ENCODE peak calls at places on chromosomes 11 and 22, in six cellular contexts. One of them, this sample, is unnamed.

GRCh38 chr11:63670738-63671321 is 346 bp downstream of the ATL3 start:
- DNase-seq in SK-N-SH: peak
- DNase-seq in GM23248: peak
- DNase-seq in HCT116: no peak
- DNase-seq in neural progenitor cell: peak
- DNase-seq in PC-3: peak
- DNase-seq in this sample: peak

GRCh38 chr22:22030493-22031182 is 48.1 kb upstream of the TOP3B start:
- DNase-seq in PC-3: no peak
- DNase-seq in GM23248: no peak
- DNase-seq in neural progenitor cell: no peak
- DNase-seq in HCT116: no peak
- DNase-seq in SK-N-SH: peak
- DNase-seq in this sample: peak

GRCh38 chr11:29801561-29801960 is 215.3 kb downstream of the KCNA4 start:
- DNase-seq in neural progenitor cell: no peak
- DNase-seq in PC-3: no peak
- DNase-seq in SK-N-SH: no peak
- DNase-seq in HCT116: no peak
- DNase-seq in GM23248: peak
- DNase-seq in this sample: no peak

GRCh38 chr22:35430897-35431322 is 31.0 kb downstream of the MCM5 start:
- DNase-seq in neural progenitor cell: peak
- DNase-seq in HCT116: peak
- DNase-seq in PC-3: peak
- DNase-seq in GM23248: peak
- DNase-seq in SK-N-SH: peak
- DNase-seq in this sample: peak

GRCh38 chr22:22215659-22216449 is 28.7 kb upstream of the VPREB1 start:
- DNase-seq in HCT116: no peak
- DNase-seq in PC-3: no peak
- DNase-seq in SK-N-SH: no peak
- DNase-seq in GM23248: no peak
- DNase-seq in neural progenitor cell: no peak
- DNase-seq in this sample: no peak

GRCh38 chr22:36386351-36386899 is 1.3 kb downstream of the MYH9 start:
- DNase-seq in neural progenitor cell: peak
- DNase-seq in HCT116: no peak
- DNase-seq in SK-N-SH: no peak
- DNase-seq in PC-3: no peak
- DNase-seq in GM23248: peak
- DNase-seq in this sample: peak

GRCh38 chr11:1255151-1255550 is 32.3 kb downstream of the MUC5B start:
- DNase-seq in SK-N-SH: no peak
- DNase-seq in PC-3: no peak
- DNase-seq in neural progenitor cell: no peak
- DNase-seq in GM23248: no peak
- DNase-seq in HCT116: no peak
- DNase-seq in this sample: no peak

GRCh38 chr11:117179048-117179999 is 781 bp downstream of the SIDT2 start:
- DNase-seq in PC-3: peak
- DNase-seq in neural progenitor cell: peak
- DNase-seq in GM23248: peak
- DNase-seq in SK-N-SH: no peak
- DNase-seq in HCT116: no peak
- DNase-seq in this sample: peak

GRCh38 chr11:103736986-103737622 is 299.3 kb upstream of the DDI1 start:
- DNase-seq in GM23248: no peak
- DNase-seq in HCT116: no peak
- DNase-seq in SK-N-SH: no peak
- DNase-seq in PC-3: no peak
- DNase-seq in neural progenitor cell: no peak
- DNase-seq in this sample: no peak

GRCh38 chr22:24230911-24231656 is 13.8 kb downstream of the GGT5 start:
- DNase-seq in GM23248: peak
- DNase-seq in neural progenitor cell: peak
- DNase-seq in PC-3: no peak
- DNase-seq in HCT116: no peak
- DNase-seq in SK-N-SH: peak
- DNase-seq in this sample: peak

GRCh38 chr11:10410106-10410843 is 44.8 kb upstream of the AMPD3 start:
- DNase-seq in HCT116: no peak
- DNase-seq in neural progenitor cell: no peak
- DNase-seq in PC-3: no peak
- DNase-seq in SK-N-SH: no peak
- DNase-seq in GM23248: no peak
- DNase-seq in this sample: no peak

GRCh38 chr11:9609002-9609759 is 35.7 kb downstream of the WEE1 start:
- DNase-seq in neural progenitor cell: no peak
- DNase-seq in SK-N-SH: no peak
- DNase-seq in HCT116: no peak
- DNase-seq in PC-3: no peak
- DNase-seq in GM23248: no peak
- DNase-seq in this sample: no peak

GRCh38 chr11:29685361-29685760 is 331.5 kb downstream of the KCNA4 start:
- DNase-seq in neural progenitor cell: no peak
- DNase-seq in SK-N-SH: no peak
- DNase-seq in HCT116: no peak
- DNase-seq in GM23248: peak
- DNase-seq in PC-3: no peak
- DNase-seq in this sample: no peak

GRCh38 chr11:27977031-27977430 is 130.9 kb downstream of the KIF18A start:
- DNase-seq in HCT116: peak
- DNase-seq in neural progenitor cell: no peak
- DNase-seq in PC-3: peak
- DNase-seq in SK-N-SH: no peak
- DNase-seq in GM23248: peak
- DNase-seq in this sample: no peak

GRCh38 chr11:134505125-134505524 is 93.1 kb upstream of the B3GAT1 start:
- DNase-seq in neural progenitor cell: no peak
- DNase-seq in SK-N-SH: peak
- DNase-seq in GM23248: no peak
- DNase-seq in HCT116: no peak
- DNase-seq in PC-3: no peak
- DNase-seq in this sample: no peak

GRCh38 chr11:102831128-102831708 is 12.2 kb downstream of the MMP3 start:
- DNase-seq in GM23248: peak
- DNase-seq in SK-N-SH: peak
- DNase-seq in HCT116: no peak
- DNase-seq in neural progenitor cell: peak
- DNase-seq in PC-3: no peak
- DNase-seq in this sample: peak

GRCh38 chr11:19739872-19740271 is 27.2 kb downstream of the NAV2 start:
- DNase-seq in HCT116: no peak
- DNase-seq in SK-N-SH: no peak
- DNase-seq in GM23248: peak
- DNase-seq in PC-3: no peak
- DNase-seq in neural progenitor cell: peak
- DNase-seq in this sample: no peak

GRCh38 chr22:30235687-30236170 is 10.8 kb downstream of the LIF start:
- DNase-seq in PC-3: peak
- DNase-seq in GM23248: peak
- DNase-seq in neural progenitor cell: no peak
- DNase-seq in HCT116: no peak
- DNase-seq in SK-N-SH: no peak
- DNase-seq in this sample: no peak

GRCh38 chr11:134414772-134415765 is 3.0 kb upstream of the B3GAT1 start:
- DNase-seq in GM23248: no peak
- DNase-seq in SK-N-SH: peak
- DNase-seq in PC-3: no peak
- DNase-seq in neural progenitor cell: peak
- DNase-seq in HCT116: no peak
- DNase-seq in this sample: no peak

GRCh38 chr11:1335811-1336761 is 26.7 kb upstream of the TOLLIP start:
- DNase-seq in neural progenitor cell: peak
- DNase-seq in SK-N-SH: peak
- DNase-seq in PC-3: peak
- DNase-seq in HCT116: no peak
- DNase-seq in GM23248: peak
- DNase-seq in this sample: peak

GRCh38 chr22:48635031-48635430 is 1192.6 kb downstream of the BRD1 start:
- DNase-seq in PC-3: no peak
- DNase-seq in GM23248: no peak
- DNase-seq in neural progenitor cell: no peak
- DNase-seq in HCT116: no peak
- DNase-seq in SK-N-SH: no peak
- DNase-seq in this sample: no peak

GRCh38 chr11:46117842-46118241 is 3.4 kb downstream of the PHF21A start:
- DNase-seq in HCT116: no peak
- DNase-seq in GM23248: peak
- DNase-seq in neural progenitor cell: no peak
- DNase-seq in PC-3: no peak
- DNase-seq in SK-N-SH: no peak
- DNase-seq in this sample: no peak

GRCh38 chr11:67640021-67640757 is 626 bp upstream of the TBX10 start:
- DNase-seq in HCT116: peak
- DNase-seq in neural progenitor cell: peak
- DNase-seq in GM23248: peak
- DNase-seq in SK-N-SH: peak
- DNase-seq in PC-3: peak
- DNase-seq in this sample: peak
- TF ChIP-seq EZH2phosphoT487 in HCT116: no peak
- TF ChIP-seq EZH2phosphoT487 in neural progenitor cell: no peak
- TF ChIP-seq EZH2phosphoT487 in GM23248: no peak
- TF ChIP-seq EZH2phosphoT487 in SK-N-SH: no peak
- TF ChIP-seq EZH2phosphoT487 in PC-3: no peak
- TF ChIP-seq EZH2phosphoT487 in this sample: no peak

GRCh38 chr11:47498584-47499152 is 49.7 kb upstream of the RAPSN start:
- DNase-seq in neural progenitor cell: no peak
- DNase-seq in PC-3: no peak
- DNase-seq in HCT116: no peak
- DNase-seq in SK-N-SH: no peak
- DNase-seq in GM23248: no peak
- DNase-seq in this sample: no peak

GRCh38 chr11:47498149-47498548 is 49.2 kb upstream of the RAPSN start:
- DNase-seq in neural progenitor cell: no peak
- DNase-seq in PC-3: no peak
- DNase-seq in SK-N-SH: no peak
- DNase-seq in GM23248: no peak
- DNase-seq in HCT116: no peak
- DNase-seq in this sample: no peak

GRCh38 chr11:47495856-47496217 is 46.9 kb upstream of the RAPSN start:
- DNase-seq in SK-N-SH: no peak
- DNase-seq in HCT116: no peak
- DNase-seq in GM23248: peak
- DNase-seq in neural progenitor cell: no peak
- DNase-seq in PC-3: no peak
- DNase-seq in this sample: no peak

GRCh38 chr11:47496808-47497207 is 47.9 kb upstream of the RAPSN start:
- DNase-seq in HCT116: no peak
- DNase-seq in neural progenitor cell: no peak
- DNase-seq in SK-N-SH: no peak
- DNase-seq in GM23248: no peak
- DNase-seq in PC-3: no peak
- DNase-seq in this sample: no peak

GRCh38 chr11:47494996-47495855 is 46.3 kb upstream of the RAPSN start:
- DNase-seq in GM23248: peak
- DNase-seq in HCT116: no peak
- DNase-seq in SK-N-SH: no peak
- DNase-seq in PC-3: no peak
- DNase-seq in neural progenitor cell: no peak
- DNase-seq in this sample: no peak
- H3K9ac ChIP-seq in GM23248: peak
- H3K9ac ChIP-seq in HCT116: no peak
- H3K9ac ChIP-seq in SK-N-SH: no peak
- H3K9ac ChIP-seq in PC-3: no peak
- H3K9ac ChIP-seq in neural progenitor cell: no peak
- H3K9ac ChIP-seq in this sample: no peak

DNA sequence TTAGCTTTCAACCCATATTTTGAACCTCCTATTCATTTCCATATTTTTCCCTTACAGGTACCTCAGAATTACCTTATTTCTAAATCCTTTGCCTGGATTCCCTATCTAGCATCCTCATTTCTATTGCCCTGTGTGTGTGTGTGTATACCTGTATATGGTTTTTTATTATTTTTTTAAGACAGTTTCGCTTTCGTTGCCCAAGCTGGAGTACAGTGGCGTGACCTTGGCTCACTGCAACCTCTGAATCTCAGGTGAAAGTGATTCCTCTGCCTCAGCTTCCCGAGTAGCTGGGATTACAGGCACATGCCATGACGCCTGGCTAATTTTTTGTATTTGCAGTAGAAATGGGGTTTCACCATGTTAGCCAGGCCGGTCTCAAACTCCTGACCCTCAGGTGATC is 12.6 kb downstream of the HIPK3 start:
- DNase-seq in neural progenitor cell: no peak
- DNase-seq in PC-3: no peak
- DNase-seq in HCT116: no peak
- DNase-seq in GM23248: no peak
- DNase-seq in SK-N-SH: no peak
- DNase-seq in this sample: peak
- H2AFZ ChIP-seq in neural progenitor cell: no peak
- H2AFZ ChIP-seq in PC-3: no peak
- H2AFZ ChIP-seq in HCT116: no peak
- H2AFZ ChIP-seq in GM23248: no peak
- H2AFZ ChIP-seq in SK-N-SH: no peak
- H2AFZ ChIP-seq in this sample: no peak

DNA sequence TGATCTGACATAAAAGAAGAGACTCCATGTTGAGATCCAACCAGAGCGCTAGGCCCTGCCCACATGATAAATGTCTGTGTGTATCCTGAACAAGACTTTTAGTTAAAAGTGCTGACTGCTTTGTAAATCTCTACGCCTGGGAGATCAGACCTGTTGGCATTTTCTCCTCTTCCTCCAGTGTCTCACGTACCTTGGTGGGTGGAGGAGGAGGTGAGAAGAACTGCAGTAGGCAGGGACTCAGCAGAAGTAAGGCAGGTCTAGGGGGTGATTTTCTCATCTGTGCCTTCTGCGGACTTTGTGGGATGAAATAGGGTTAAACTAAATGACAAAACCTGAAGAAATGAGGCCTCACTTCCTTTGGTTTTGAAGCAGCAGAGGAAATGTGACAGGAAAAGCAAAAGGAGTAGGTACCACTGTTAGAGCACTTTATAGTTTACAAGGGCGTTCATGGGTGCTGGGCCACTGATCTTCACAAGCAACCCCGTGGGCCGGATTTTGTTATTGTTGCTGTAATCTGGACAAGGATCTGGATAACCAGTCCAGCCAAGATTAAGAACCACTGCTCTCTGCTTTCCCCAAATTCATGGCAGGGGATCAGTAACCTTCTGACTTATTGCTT is 36.7 kb upstream of the PLET1 start:
- DNase-seq in neural progenitor cell: no peak
- DNase-seq in GM23248: no peak
- DNase-seq in HCT116: no peak
- DNase-seq in PC-3: no peak
- DNase-seq in SK-N-SH: no peak
- DNase-seq in this sample: no peak
- TF ChIP-seq EZH2phosphoT487 in neural progenitor cell: no peak
- TF ChIP-seq EZH2phosphoT487 in GM23248: no peak
- TF ChIP-seq EZH2phosphoT487 in HCT116: no peak
- TF ChIP-seq EZH2phosphoT487 in PC-3: no peak
- TF ChIP-seq EZH2phosphoT487 in SK-N-SH: no peak
- TF ChIP-seq EZH2phosphoT487 in this sample: no peak